ENCODE peak calls at places on chromosome 4, in six cellular contexts. V is omental fat pad, J is spleen, S is left ventricle myocardium superior, Z is RPMI8226, M is non-pigmented ciliary epithelial cell. L is an unnamed sample.

GRCh38 chr4:56468097-56468422 is 643 bp downstream of the SRP72 start:
- DNase-seq in V (no peak), J (no peak), S (no peak), Z (peak), M (no peak), L (no peak)

GRCh38 chr4:51845736-51846135 is 2.8 kb downstream of the DCUN1D4 start:
- DNase-seq in V (no peak), J (no peak), S (no peak), Z (no peak), M (no peak), L (no peak)

GRCh38 chr4:118997601-118998000 is 108.9 kb downstream of the SYNPO2 start:
- DNase-seq in V (no peak), J (no peak), S (no peak), Z (no peak), M (no peak), L (no peak)

GRCh38 chr4:83585982-83586508 is 50.1 kb downstream of the GPAT3 start:
- DNase-seq in V (no peak), J (no peak), S (no peak), Z (no peak), M (no peak), L (no peak)

GRCh38 chr4:48196758-48197504 is 62.9 kb upstream of the TXK start:
- DNase-seq in V (no peak), J (no peak), S (no peak), Z (no peak), M (no peak), L (no peak)

GRCh38 chr4:75107703-75108612 is 175.0 kb downstream of the PARM1 start:
- DNase-seq in V (no peak), J (no peak), S (no peak), Z (no peak), M (no peak), L (no peak)

GRCh38 chr4:3871181-3871852 is 105.1 kb downstream of the ADRA2C start:
- DNase-seq in V (no peak), J (peak), S (no peak), Z (peak), M (no peak), L (no peak)

GRCh38 chr4:183399616-183400015 is 44.8 kb upstream of the CDKN2AIP start:
- DNase-seq in V (no peak), J (no peak), S (no peak), Z (no peak), M (no peak), L (no peak)

GRCh38 chr4:7844247-7844991 is 95.2 kb downstream of the AFAP1 start:
- DNase-seq in V (peak), J (no peak), S (peak), Z (peak), M (peak), L (peak)

GRCh38 chr4:6192245-6192644 is 8.1 kb downstream of the JAKMIP1 start:
- DNase-seq in V (no peak), J (peak), S (no peak), Z (no peak), M (no peak), L (no peak)

GRCh38 chr4:68342139-68342538 is 7.8 kb downstream of the YTHDC1 start:
- DNase-seq in V (no peak), J (no peak), S (no peak), Z (no peak), M (peak), L (no peak)

GRCh38 chr4:99518883-99519282 is 8.1 kb downstream of the C4orf17 start:
- DNase-seq in V (no peak), J (no peak), S (no peak), Z (no peak), M (no peak), L (no peak)

GRCh38 chr4:8112036-8112576 is 46.5 kb downstream of the ABLIM2 start:
- DNase-seq in V (no peak), J (no peak), S (no peak), Z (no peak), M (no peak), L (no peak)

L was measured in T-helper 1 cell.